ENCODE peak calls at places on chromosomes 16 and 17, in five cellular contexts. X is fibroblast of mammary gland, S is bronchial epithelial cell, B is body of pancreas, Z is AG09309. C is an unnamed sample.

GRCh38 chr17:68175905-68176304 is 71.9 kb upstream of the AMZ2 start:
- DNase-seq in Z (no peak), S (no peak), B (no peak), X (no peak), C (no peak)

GRCh38 chr17:74201250-74201649 is 2.2 kb upstream of the RPL38 start:
- DNase-seq in Z (no peak), S (peak; percentile 33), B (peak; percentile 53), X (peak; percentile 80), C (peak; percentile 57)

GRCh38 chr17:79874329-79874981 is 35.2 kb upstream of the CBX4 start:
- DNase-seq in Z (no peak), S (peak; percentile 44), B (peak; percentile 38), X (peak; percentile 26), C (no peak)

GRCh38 chr17:81511800-81512559 is 619 bp downstream of the ACTG1 start:
- DNase-seq in Z (no peak), B (no peak), S (no peak), X (no peak), C (peak; percentile 43)

GRCh38 chr17:77173104-77173503 is 32.3 kb downstream of the SEC14L1 start:
- DNase-seq in S (no peak), X (no peak), B (no peak), Z (no peak), C (no peak)

GRCh38 chr16:28572659-28573510 is 19.2 kb downstream of the SGF29 start:
- DNase-seq in X (no peak), Z (no peak), B (no peak), S (no peak), C (peak; percentile 44)

GRCh38 chr17:72634621-72635020 is 457.9 kb downstream of the SLC39A11 start:
- DNase-seq in B (no peak), S (peak; percentile 31), X (no peak), Z (no peak), C (no peak)

GRCh38 chr16:27625050-27625697 is 75.2 kb downstream of the KATNIP start:
- DNase-seq in S (no peak), X (no peak), Z (peak; percentile 21), B (no peak), C (peak; percentile 10)

GRCh38 chr17:62656446-62656845 is 29.0 kb downstream of the MRC2 start:
- DNase-seq in Z (no peak), B (no peak), S (no peak), X (no peak), C (no peak)

GRCh38 chr16:68311316-68311620 is 449 bp downstream of the PRMT7 start:
- DNase-seq in X (peak; percentile 35), B (no peak), S (no peak), Z (no peak), C (no peak)

GRCh38 chr17:37551788-37552187 is 57.4 kb downstream of the SYNRG start:
- DNase-seq in Z (no peak), X (no peak), S (peak; percentile 94), B (no peak), C (no peak)

GRCh38 chr16:66342294-66342900 is 24.1 kb upstream of the CDH5 start:
- DNase-seq in Z (no peak), S (no peak), B (no peak), X (peak; percentile 16), C (no peak)

GRCh38 chr17:18993876-18994275 is 10.7 kb downstream of the FAM83G start:
- DNase-seq in Z (no peak), X (no peak), S (no peak), B (no peak), C (no peak)

GRCh38 chr17:77459018-77459755 is 318.4 kb downstream of the SEC14L1 start:
- DNase-seq in X (no peak), B (no peak), S (no peak), Z (no peak), C (no peak)

GRCh38 chr17:51711581-51711980 is 446.9 kb downstream of the CA10 start:
- DNase-seq in X (no peak), S (no peak), Z (no peak), B (no peak), C (no peak)

GRCh38 chr17:18995220-18995619 is 9.3 kb downstream of the FAM83G start:
- DNase-seq in Z (no peak), X (no peak), S (no peak), B (no peak), C (no peak)

GRCh38 chr17:66491213-66491612 is 188.8 kb downstream of the PRKCA start:
- DNase-seq in X (no peak), B (no peak), Z (no peak), S (no peak), C (no peak)

GRCh38 chr17:38815576-38816193 is 9.4 kb downstream of the CWC25 start:
- DNase-seq in S (peak; percentile 37), Z (peak; percentile 56), X (peak; percentile 70), B (no peak), C (no peak)

GRCh38 chr17:49819651-49820050 is 28.2 kb downstream of the TAC4 start:
- DNase-seq in X (no peak), B (no peak), Z (no peak), S (peak; percentile 25), C (no peak)

GRCh38 chr16:85564277-85565051 is 48.7 kb upstream of the GSE1 start:
- DNase-seq in Z (no peak), S (no peak), B (no peak), X (no peak), C (no peak)

GRCh38 chr17:27153005-27153404 is 140.9 kb upstream of the WSB1 start:
- DNase-seq in S (no peak), Z (peak; percentile 24), B (no peak), X (peak; percentile 86), C (no peak)

GRCh38 chr17:79087428-79088143 is 13.0 kb downstream of the ENGASE start:
- DNase-seq in S (peak; percentile 31), Z (no peak), X (peak; percentile 45), B (peak; percentile 72), C (peak; percentile 77)

GRCh38 chr17:72811976-72812687 is 280.4 kb downstream of the SLC39A11 start:
- DNase-seq in Z (no peak), X (peak; percentile 10), B (no peak), S (no peak), C (no peak)

GRCh38 chr17:73952498-73953205 is 250.8 kb upstream of the RPL38 start:
- DNase-seq in X (peak; percentile 11), Z (no peak), B (peak; percentile 46), S (no peak), C (peak; percentile 57)

GRCh38 chr16:57701759-57702371 is 7.3 kb downstream of the DRC7 start:
- DNase-seq in S (no peak), B (no peak), Z (no peak), X (no peak), C (no peak)

GRCh38 chr17:29526322-29526721 is 40.5 kb downstream of the ABHD15 start:
- DNase-seq in X (peak; percentile 3), Z (no peak), B (no peak), S (peak; percentile 17), C (no peak)

GRCh38 chr17:1648582-1649115 is 1.0 kb downstream of the RILP start:
- DNase-seq in B (peak; percentile 96), S (peak; percentile 86), X (peak; percentile 94), Z (peak; percentile 80), C (peak; percentile 93)

GRCh38 chr16:56789360-56789759 is 59.4 kb downstream of the NUP93 start:
- DNase-seq in S (peak; percentile 60), B (peak; percentile 69), Z (no peak), X (peak; percentile 38), C (peak; percentile 12)

GRCh38 chr16:9484436-9484835 is 393.0 kb downstream of the HAPSTR1 start:
- DNase-seq in X (no peak), B (no peak), Z (no peak), S (no peak), C (no peak)

GRCh38 chr17:73638556-73638955 is 5.7 kb downstream of the SDK2 start:
- DNase-seq in S (no peak), B (no peak), Z (no peak), X (no peak), C (no peak)

GRCh38 chr17:34012709-34013375 is 242.2 kb upstream of the CCL2 start:
- DNase-seq in B (no peak), S (no peak), X (no peak), Z (no peak), C (no peak)

DNA sequence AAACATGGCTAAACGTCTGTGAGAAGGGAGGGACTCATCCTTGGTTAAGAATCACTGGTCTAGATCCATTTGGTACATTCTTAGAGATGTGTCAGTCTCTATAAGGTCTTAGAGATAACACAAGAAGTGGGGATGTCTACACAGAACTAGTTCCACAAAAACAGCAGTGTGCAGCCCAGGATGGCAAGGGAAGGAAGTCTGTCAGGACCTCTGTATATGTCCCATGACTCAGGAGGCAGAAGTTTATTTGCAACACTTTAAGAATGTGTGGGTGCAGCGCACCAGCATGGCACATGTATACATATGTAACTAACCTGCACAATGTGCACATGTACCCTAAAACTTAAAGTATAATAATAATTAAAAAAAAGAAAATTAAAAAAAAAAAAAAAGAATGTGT is 548.5 kb upstream of the SOX9 start:
- DNase-seq in B (no peak), X (no peak), S (peak; percentile 78), Z (no peak), C (no peak)
- H3K4me3 ChIP-seq in B (no peak overlapping the region), X (no peak overlapping the region), S (no peak overlapping the region), Z (no peak overlapping the region), C (no peak overlapping the region)

DNA sequence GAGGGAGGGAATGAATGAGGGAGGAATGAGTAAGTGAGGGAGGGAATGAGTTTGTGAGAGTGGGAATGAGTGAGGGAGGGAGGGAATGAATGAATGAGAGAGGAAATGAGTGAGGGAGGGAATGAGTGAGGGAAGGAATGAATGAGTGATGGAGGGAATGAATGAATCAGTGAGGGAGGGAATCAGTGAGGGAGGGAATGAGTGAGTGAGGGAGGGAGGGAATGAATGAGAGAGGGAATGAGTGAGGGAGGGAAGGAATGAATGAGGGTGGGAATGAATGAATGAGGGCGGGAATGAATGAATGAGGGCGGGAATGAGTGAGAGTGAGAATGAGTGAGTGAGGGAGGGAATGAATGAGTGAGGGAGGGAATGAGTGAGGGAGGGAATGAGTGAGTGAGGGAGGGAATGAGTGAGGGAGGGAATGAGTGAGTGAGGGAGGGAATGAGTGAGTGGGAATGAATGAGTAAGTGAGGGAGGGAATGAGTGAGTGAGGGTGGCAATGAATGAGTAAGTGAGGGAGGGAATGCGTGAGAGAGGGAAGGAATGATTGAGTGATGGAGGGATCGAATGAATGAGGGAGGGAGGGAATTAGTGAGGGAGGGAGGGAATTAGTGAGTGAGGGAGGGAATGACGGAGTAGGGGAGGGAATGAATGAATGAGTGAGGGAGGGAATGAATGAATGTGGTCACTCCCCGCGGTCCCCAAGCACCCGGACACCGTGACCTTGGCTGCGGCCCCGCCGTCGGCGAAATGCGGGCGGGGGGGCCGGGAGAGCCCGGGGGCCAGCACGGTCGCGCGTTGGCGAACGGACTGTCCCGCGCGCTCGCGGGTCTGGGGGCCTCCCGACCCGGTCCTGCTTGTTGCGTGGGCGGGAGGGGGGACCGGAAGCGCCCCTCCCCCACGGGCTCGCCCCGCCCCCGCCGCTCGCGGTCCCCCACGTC is 1.1 kb upstream of the UBE2I start:
- DNase-seq in X (peak; percentile 60), B (no peak), S (peak; percentile 49), Z (no peak), C (no peak)
- TF ChIP-seq CTCF in X (no peak), B (no peak), S (no peak), Z (no peak), C (no peak)

DNA sequence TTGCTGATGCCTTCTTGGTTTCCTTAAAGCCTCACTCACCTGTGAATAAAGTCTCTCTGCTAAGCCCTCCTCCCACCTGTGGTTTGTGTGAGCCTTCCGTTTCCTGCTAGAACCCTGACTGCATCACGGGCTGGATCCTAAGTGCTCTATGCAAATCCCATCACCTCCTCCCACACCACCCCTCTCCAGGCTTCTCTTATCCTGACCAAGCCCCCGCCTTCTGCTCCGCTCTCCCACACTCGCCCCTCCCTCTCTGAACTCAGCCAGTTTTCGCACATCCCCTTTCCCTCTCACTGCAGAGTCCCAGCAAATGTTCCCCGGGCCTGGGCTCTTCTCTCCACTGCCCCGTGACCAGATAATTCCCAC is 51.8 kb downstream of the PIMREG start:
- DNase-seq in S (no peak), Z (no peak), X (no peak), B (no peak), C (no peak)
- H3K4me3 ChIP-seq in S (no peak overlapping the region), Z (no peak overlapping the region), X (no peak overlapping the region), B (no peak overlapping the region), C (no peak overlapping the region)

GRCh38 chr17:17379197-17379991 is 76.2 kb downstream of the NT5M start:
- DNase-seq in X (peak; percentile 20), Z (no peak), S (no peak), B (peak; percentile 50), C (no peak)
- TF ChIP-seq CTCF in X (no peak), Z (no peak), S (no peak), B (peak; percentile 24), C (no peak)

C was measured in heart right ventricle.